ENCODE peak calls at places on chromosome 3, in four cellular contexts. R is iPS DF 6.9, V is kidney epithelial cell, O is neural progenitor cell. E is an unnamed sample.

GRCh38 chr3:58652624-58653023 is 13.9 kb downstream of the FAM3D start:
- DNase-seq in V (no peak), O (no peak), R (no peak), E (no peak)

GRCh38 chr3:182618981-182619591 is 174.2 kb upstream of the ATP11B start:
- DNase-seq in V (peak; percentile 34), R (no peak), O (no peak), E (no peak)

GRCh38 chr3:171865191-171865865 is 22.2 kb downstream of the TMEM212 start:
- DNase-seq in R (no peak), V (no peak), O (no peak), E (no peak)

GRCh38 chr3:188272481-188273372 is 118.8 kb downstream of the LPP start:
- DNase-seq in R (no peak), O (no peak), V (no peak), E (no peak)

GRCh38 chr3:98817546-98817945 is 54.4 kb downstream of the ST3GAL6 start:
- DNase-seq in O (peak; percentile 46), R (peak; percentile 2), V (no peak), E (peak; percentile 61)

GRCh38 chr3:55631766-55632331 is 144.7 kb upstream of the WNT5A start:
- DNase-seq in R (no peak), O (no peak), V (no peak), E (peak; percentile 60)

GRCh38 chr3:181292984-181293383 is 303.4 kb upstream of the DNAJC19 start:
- DNase-seq in R (no peak), O (no peak), V (peak; percentile 10), E (no peak)

GRCh38 chr3:98395111-98395510 is 4.6 kb downstream of the OR5K3 start:
- DNase-seq in R (no peak), V (no peak), O (no peak), E (no peak)

GRCh38 chr3:195900426-195901355 is 7.7 kb downstream of the TNK2 start:
- DNase-seq in O (no peak), R (no peak), V (no peak), E (no peak)

GRCh38 chr3:58414538-58415197 is 19.0 kb downstream of the PDHB start:
- DNase-seq in R (no peak), O (peak; percentile 45), V (no peak), E (peak; percentile 73)

GRCh38 chr3:49900491-49901153 is 3.1 kb downstream of the MST1R start:
- DNase-seq in V (peak; percentile 55), O (no peak), R (no peak), E (no peak)

GRCh38 chr3:102529452-102529851 is 94.6 kb downstream of the ZPLD1 start:
- DNase-seq in O (peak; percentile 41), R (peak; percentile 22), V (no peak), E (peak; percentile 72)

GRCh38 chr3:10474439-10474723 is 31.0 kb downstream of the ATP2B2 start:
- DNase-seq in V (no peak), O (no peak), R (no peak), E (no peak)

GRCh38 chr3:16793321-16793720 is 91.4 kb upstream of the PLCL2 start:
- DNase-seq in R (no peak), V (no peak), O (no peak), E (peak; percentile 29)

GRCh38 chr3:188244395-188244861 is 90.5 kb downstream of the LPP start:
- DNase-seq in O (no peak), V (no peak), R (no peak), E (no peak)

GRCh38 chr3:54891540-54891897 is 36.3 kb downstream of the LRTM1 start:
- DNase-seq in V (peak; percentile 89), O (peak; percentile 26), R (no peak), E (peak; percentile 74)

GRCh38 chr3:45343947-45344346 is 44.4 kb upstream of the LARS2 start:
- DNase-seq in R (peak; percentile 27), V (no peak), O (peak; percentile 13), E (peak; percentile 71)

GRCh38 chr3:122186372-122186771 is 2.9 kb downstream of the CASR start:
- DNase-seq in V (no peak), R (no peak), O (no peak), E (no peak)

GRCh38 chr3:122184591-122184929 is 1.1 kb downstream of the CASR start:
- DNase-seq in R (no peak), V (no peak), O (peak; percentile 13), E (peak; percentile 1)

GRCh38 chr3:122190525-122190924 is 7.1 kb downstream of the CASR start:
- DNase-seq in V (no peak), R (no peak), O (no peak), E (no peak)

GRCh38 chr3:122188758-122189157 is 5.3 kb downstream of the CASR start:
- DNase-seq in O (no peak), R (no peak), V (no peak), E (no peak)

GRCh38 chr3:122189357-122189756 is 5.9 kb downstream of the CASR start:
- DNase-seq in V (no peak), R (no peak), O (no peak), E (no peak)
- H3K27me3 ChIP-seq in V (peaks cover 7% of the 10 kb centered on the region), R (peaks cover 3% of the 10 kb centered on the region), O (peaks cover 63% of the 10 kb centered on the region), E (peaks cover 4% of the 10 kb centered on the region)

DNA sequence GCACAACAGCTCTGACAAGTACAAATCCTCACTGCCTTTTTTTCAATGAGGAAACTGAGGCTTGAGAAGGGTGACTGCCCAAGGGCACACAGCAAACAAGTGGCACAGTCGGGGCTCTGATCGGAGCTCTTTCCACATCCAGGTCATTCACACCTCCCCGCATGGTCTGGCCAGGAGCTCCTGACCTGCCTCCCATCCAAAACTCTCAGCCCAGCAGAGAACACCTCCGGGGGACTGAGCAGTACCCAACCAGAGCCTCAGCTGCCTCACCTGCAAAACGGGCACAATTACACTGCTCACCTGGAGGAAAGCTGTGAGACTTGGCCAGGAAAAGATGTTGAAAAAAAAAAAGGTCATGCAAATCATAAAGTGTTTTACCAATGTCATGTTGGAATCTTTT is 36.5 kb downstream of the WNT7A start:
- DNase-seq in R (no peak), O (no peak), V (no peak), E (no peak)
- H3K27me3 ChIP-seq in R (no peaks in the 10 kb centered on the region), O (no peaks in the 10 kb centered on the region), V (no peaks in the 10 kb centered on the region), E (no peaks in the 10 kb centered on the region)

GRCh38 chr3:141047168-141047567 is 4.0 kb upstream of the SPSB4 start:
- DNase-seq in O (no peak), V (no peak), R (no peak), E (no peak)

GRCh38 chr3:141050576-141050912 is 603 bp upstream of the SPSB4 start:
- DNase-seq in R (no peak), V (no peak), O (peak; percentile 51), E (peak; percentile 67)

GRCh38 chr3:141050913-141051632 is at the start of gene SPSB4:
- DNase-seq in R (no peak), V (no peak), O (peak; percentile 97), E (peak; percentile 97)

GRCh38 chr3:141051641-141052569 is 758 bp downstream of the SPSB4 start:
- DNase-seq in R (no peak), O (peak; percentile 85), V (no peak), E (peak; percentile 81)

GRCh38 chr3:141049681-141050080 is 1.5 kb upstream of the SPSB4 start:
- DNase-seq in O (peak; percentile 51), V (no peak), R (no peak), E (peak; percentile 69)
- H3K27me3 ChIP-seq in O (peaks cover 71% of the 10 kb centered on the region), V (peaks cover 45% of the 10 kb centered on the region), R (no peaks in the 10 kb centered on the region), E (no peaks in the 10 kb centered on the region)

GRCh38 chr3:57164217-57164605 is 942 bp downstream of the IL17RD start:
- DNase-seq in R (no peak), V (no peak), O (no peak), E (peak; percentile 30)

GRCh38 chr3:57165637-57166036 is 484 bp upstream of the IL17RD start:
- DNase-seq in O (no peak), R (no peak), V (no peak), E (no peak)

GRCh38 chr3:57161915-57162314 is 3.2 kb downstream of the IL17RD start:
- DNase-seq in R (no peak), V (no peak), O (no peak), E (peak; percentile 39)

GRCh38 chr3:57164606-57165573 is at the start of gene IL17RD:
- DNase-seq in V (no peak), R (no peak), O (peak; percentile 96), E (peak; percentile 88)

GRCh38 chr3:57163751-57164150 is 1.4 kb downstream of the IL17RD start:
- DNase-seq in R (no peak), V (no peak), O (no peak), E (peak; percentile 41)
- H3K27me3 ChIP-seq in R (peaks cover 2% of the 10 kb centered on the region), V (no peaks in the 10 kb centered on the region), O (peaks cover 73% of the 10 kb centered on the region), E (no peaks in the 10 kb centered on the region)

GRCh38 chr3:184563941-184564684 is 2.5 kb downstream of the EPHB3 start:
- DNase-seq in R (no peak), V (no peak), O (no peak), E (no peak)
- H3K27me3 ChIP-seq in R (peaks cover 81% of the 10 kb centered on the region), V (peaks cover 45% of the 10 kb centered on the region), O (peaks cover 96% of the 10 kb centered on the region), E (peaks cover 2% of the 10 kb centered on the region)

GRCh38 chr3:64680334-64680733 is 7.5 kb downstream of the ADAMTS9 start:
- DNase-seq in O (no peak), V (no peak), R (no peak), E (no peak)
- H3K27me3 ChIP-seq in O (peaks cover 37% of the 10 kb centered on the region), V (no peaks in the 10 kb centered on the region), R (peaks cover 39% of the 10 kb centered on the region), E (peaks cover 13% of the 10 kb centered on the region)

E was measured in mesendoderm.